ENCODE peak calls at places on chromosomes 3 and 15, in ten cellular contexts. F, R, C, S, B, K, W, E, J and P are unnamed samples.

GRCh38 chr15:58182460-58183163 is 44.4 kb downstream of the AQP9 start:
- DNase-seq in J (peak; percentile 31), F (peak; percentile 41), K (peak; percentile 29), E (peak; percentile 40), C (peak; percentile 36), W (peak; percentile 48), S (no peak), B (peak; percentile 37), R (no peak), P (peak; percentile 18)

GRCh38 chr3:102941761-102942160 is 506.9 kb downstream of the ZPLD1 start:
- DNase-seq in C (no peak), R (no peak), B (no peak), F (no peak), E (no peak), K (no peak), S (no peak), J (no peak), W (no peak), P (no peak)

GRCh38 chr3:40681658-40682055 is 156.9 kb downstream of the ZNF621 start:
- DNase-seq in J (no peak), S (no peak), K (peak; percentile 71), C (no peak), F (no peak), R (no peak), E (no peak), W (no peak), B (no peak), P (no peak)

GRCh38 chr3:133905376-133905775 is 9.7 kb upstream of the RAB6B start:
- DNase-seq in S (no peak), J (no peak), C (no peak), F (no peak), R (no peak), W (no peak), B (no peak), E (no peak), K (no peak), P (no peak)

GRCh38 chr3:32002536-32003368 is 21.2 kb downstream of the ZNF860 start:
- DNase-seq in C (no peak), K (no peak), F (no peak), R (no peak), B (no peak), S (no peak), W (no peak), E (no peak), J (no peak), P (no peak)

GRCh38 chr3:9883676-9884554 is 3.9 kb upstream of the CIDEC start:
- DNase-seq in R (no peak), B (no peak), W (no peak), E (no peak), K (no peak), C (no peak), J (no peak), S (no peak), F (peak; percentile 27), P (no peak)

GRCh38 chr3:50519471-50520089 is 16.1 kb upstream of the CACNA2D2 start:
- DNase-seq in J (peak; percentile 81), E (peak; percentile 76), F (peak; percentile 25), B (peak; percentile 41), C (peak; percentile 60), R (no peak), S (peak; percentile 91), W (peak; percentile 60), K (peak; percentile 74), P (peak; percentile 77)

GRCh38 chr3:190051643-190052042 is 69.1 kb downstream of the P3H2 start:
- DNase-seq in W (no peak), F (no peak), B (no peak), R (no peak), S (no peak), J (no peak), E (no peak), K (no peak), C (no peak), P (no peak)

GRCh38 chr15:80990955-80991354 is 1.3 kb upstream of the MESD start:
- DNase-seq in F (no peak), S (no peak), B (no peak), W (no peak), E (no peak), K (no peak), J (no peak), R (no peak), C (no peak), P (no peak)

GRCh38 chr15:80989110-80989517 is 505 bp downstream of the MESD start:
- DNase-seq in J (no peak), K (no peak), E (no peak), F (no peak), R (no peak), S (no peak), B (no peak), C (no peak), W (no peak), P (no peak)

GRCh38 chr15:80991446-80991845 is 1.8 kb upstream of the MESD start:
- DNase-seq in C (peak; percentile 45), K (peak; percentile 41), B (no peak), S (peak; percentile 94), F (peak; percentile 73), W (no peak), E (peak; percentile 44), J (no peak), R (peak; percentile 89), P (no peak)

GRCh38 chr15:80988148-80988796 is 1.3 kb downstream of the MESD start:
- DNase-seq in K (peak; percentile 21), S (no peak), R (no peak), J (no peak), C (no peak), W (no peak), E (no peak), F (no peak), B (no peak), P (no peak)

GRCh38 chr15:80989518-80990478 is at the start of gene MESD:
- DNase-seq in S (peak; percentile 100), F (peak; percentile 92), K (peak; percentile 96), E (peak; percentile 99), W (peak; percentile 85), C (peak; percentile 99), R (peak; percentile 99), J (peak; percentile 99), B (peak; percentile 88), P (peak; percentile 76)
- TF ChIP-seq POLR2A in S (no peak), F (peak; percentile 73), K (peak; percentile 88), E (peak; percentile 93), W (peak; percentile 89), C (peak; percentile 70), R (peak; percentile 72), J (no peak), B (peak; percentile 99), P (peak; percentile 98)

GRCh38 chr3:71875461-71875947 is 90.6 kb upstream of the PROK2 start:
- DNase-seq in K (peak; percentile 48), W (peak; percentile 42), R (peak; percentile 85), B (peak; percentile 43), E (peak; percentile 75), C (peak; percentile 66), F (peak; percentile 53), J (peak; percentile 76), S (peak; percentile 94), P (peak; percentile 57)

GRCh38 chr3:71870966-71871512 is 86.1 kb upstream of the PROK2 start:
- DNase-seq in C (no peak), S (no peak), R (no peak), F (no peak), W (no peak), B (no peak), K (no peak), J (no peak), E (no peak), P (no peak)

GRCh38 chr3:71874618-71875017 is 89.7 kb upstream of the PROK2 start:
- DNase-seq in S (no peak), B (no peak), W (no peak), J (no peak), F (no peak), R (no peak), C (no peak), E (no peak), K (no peak), P (no peak)

GRCh38 chr3:71872256-71872655 is 87.3 kb upstream of the PROK2 start:
- DNase-seq in S (no peak), J (no peak), K (no peak), W (no peak), C (no peak), E (no peak), R (no peak), B (no peak), F (no peak), P (no peak)

DNA sequence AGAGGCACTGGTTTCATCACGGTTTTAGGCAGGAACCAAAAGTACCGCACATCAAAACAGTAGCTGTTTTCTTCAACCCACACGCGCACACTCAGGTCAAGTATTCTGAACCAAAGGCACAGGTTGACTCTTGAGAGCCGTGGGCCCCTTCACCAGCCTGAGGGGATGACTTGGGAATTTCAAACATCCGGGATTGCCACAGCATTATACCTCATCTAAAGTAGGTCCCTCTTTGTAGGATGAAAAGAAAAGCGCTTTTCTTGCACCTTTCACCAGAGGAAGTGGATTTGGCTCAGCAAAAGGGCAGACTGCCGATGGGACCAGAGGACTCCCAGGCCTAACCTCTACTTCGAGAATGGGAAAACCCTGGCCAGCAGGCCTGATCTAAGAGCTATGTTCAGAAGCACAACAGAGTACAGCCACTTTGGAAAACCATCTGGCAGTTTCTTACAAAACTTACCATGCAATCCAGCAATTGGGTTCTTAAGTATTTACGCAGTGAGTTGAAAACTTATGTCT is 88.2 kb upstream of the PROK2 start:
- DNase-seq in S (no peak), F (no peak), W (no peak), J (no peak), R (no peak), C (no peak), K (no peak), E (no peak), B (no peak), P (no peak)
- TF ChIP-seq POLR2A in S (no peak), F (no peak), W (no peak), J (no peak), R (no peak), C (no peak), K (no peak), E (no peak), B (no peak), P (no peak)

GRCh38 chr15:89806217-89806564 is 8.5 kb downstream of the ANPEP start:
- DNase-seq in J (no peak), F (no peak), R (no peak), E (peak; percentile 56), B (no peak), C (no peak), W (no peak), S (no peak), K (no peak), P (no peak)

GRCh38 chr15:89805241-89806216 is 9.1 kb downstream of the ANPEP start:
- DNase-seq in S (no peak), F (no peak), W (no peak), J (no peak), K (no peak), B (no peak), C (no peak), E (no peak), R (no peak), P (no peak)

GRCh38 chr15:89807689-89808088 is 7.0 kb downstream of the ANPEP start:
- DNase-seq in B (no peak), S (no peak), K (no peak), C (no peak), R (no peak), W (no peak), F (no peak), J (no peak), E (no peak), P (no peak)

GRCh38 chr15:89808160-89808870 is 6.3 kb downstream of the ANPEP start:
- DNase-seq in K (no peak), F (no peak), J (no peak), W (no peak), E (no peak), R (no peak), B (no peak), S (no peak), C (no peak), P (no peak)

DNA sequence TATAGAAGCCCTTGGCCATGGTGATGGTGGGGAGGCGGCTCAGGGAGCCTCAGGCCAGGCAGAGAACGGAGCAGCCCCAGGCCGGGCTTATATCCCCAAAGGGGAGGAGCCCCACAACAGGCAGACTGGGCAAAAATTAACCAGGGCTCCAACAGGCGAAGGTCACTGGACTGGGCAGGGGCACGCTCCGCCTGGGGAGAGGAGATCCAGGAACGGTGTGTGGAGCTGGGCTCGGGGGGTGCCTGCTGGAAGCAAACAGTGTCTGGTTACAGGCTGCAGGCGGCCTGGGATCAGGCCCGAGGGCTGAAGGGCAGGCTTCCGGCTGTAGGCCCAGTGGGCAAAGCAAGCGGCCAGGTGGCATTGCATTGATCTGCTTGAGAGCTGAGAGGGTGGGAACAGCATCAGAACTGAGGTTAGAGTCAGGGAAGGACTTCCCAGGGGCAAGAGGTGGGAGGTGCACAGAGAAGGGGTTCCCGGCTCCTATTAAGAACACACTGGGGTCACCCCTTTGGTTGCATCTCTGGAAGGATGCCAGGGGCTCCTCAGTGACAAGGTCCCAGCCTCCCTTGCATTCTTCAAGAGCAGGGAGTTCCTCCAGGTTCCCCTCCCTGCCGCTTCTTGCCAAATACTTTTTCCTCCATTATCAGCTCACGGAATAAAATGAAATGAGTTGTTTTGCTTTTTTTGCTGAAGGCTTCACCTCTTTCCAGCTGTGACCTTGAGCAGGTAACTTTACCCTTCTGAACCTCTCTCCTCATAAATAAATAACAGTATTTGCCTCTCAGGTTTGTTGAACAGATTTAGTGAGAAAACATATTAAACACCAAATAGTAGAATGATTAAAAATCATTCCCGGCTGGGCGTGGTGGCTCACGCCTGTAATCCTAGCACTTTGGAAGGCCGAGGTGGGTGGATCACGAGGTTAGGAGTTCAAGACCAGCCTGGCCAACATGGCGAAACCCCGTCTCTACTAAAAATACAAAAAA is 7.8 kb downstream of the ANPEP start:
- DNase-seq in C (no peak), R (no peak), S (no peak), B (peak; percentile 92), F (no peak), W (no peak), J (peak; percentile 62), E (peak; percentile 91), K (no peak), P (no peak)
- TF ChIP-seq POLR2A in C (no peak), R (no peak), S (no peak), B (no peak), F (no peak), W (no peak), J (no peak), E (peak; percentile 97), K (no peak), P (no peak)

GRCh38 chr3:52770581-52771333 is at the start of gene NEK4:
- DNase-seq in B (peak; percentile 85), S (peak; percentile 98), E (peak; percentile 93), W (peak; percentile 74), R (peak; percentile 95), F (peak; percentile 85), K (peak; percentile 91), C (peak; percentile 91), J (peak; percentile 95), P (peak; percentile 93)
- TF ChIP-seq POLR2A in B (peak; percentile 85), S (no peak), E (peak; percentile 94), W (peak; percentile 98), R (peak; percentile 52), F (peak; percentile 70), K (peak; percentile 97), C (no peak), J (no peak), P (peak; percentile 69)